ENCODE peak calls at places on chromosomes 1 and 21, in five cellular contexts. One of them, this sample, is unnamed.

GRCh38 chr1:246760426-246761347 is 36.5 kb downstream of the SCCPDH start:
- DNase-seq in fibroblast of mammary gland: no peak
- DNase-seq in thoracic aorta: no peak
- DNase-seq in Calu3: no peak
- DNase-seq in foreskin fibroblast: no peak
- DNase-seq in this sample: no peak

GRCh38 chr1:222247811-222248310 is 300.0 kb downstream of the HHIPL2 start:
- DNase-seq in thoracic aorta: no peak
- DNase-seq in Calu3: no peak
- DNase-seq in fibroblast of mammary gland: no peak
- DNase-seq in foreskin fibroblast: no peak
- DNase-seq in this sample: no peak

GRCh38 chr21:32570456-32570855 is 14.9 kb downstream of the TCP10L start:
- DNase-seq in fibroblast of mammary gland: no peak
- DNase-seq in Calu3: no peak
- DNase-seq in foreskin fibroblast: no peak
- DNase-seq in thoracic aorta: no peak
- DNase-seq in this sample: no peak

GRCh38 chr1:180953291-180953747 is 40.6 kb downstream of the KIAA1614 start:
- DNase-seq in foreskin fibroblast: no peak
- DNase-seq in thoracic aorta: no peak
- DNase-seq in fibroblast of mammary gland: no peak
- DNase-seq in Calu3: peak
- DNase-seq in this sample: no peak

GRCh38 chr1:220991959-220992704 is 112.9 kb downstream of the HLX start:
- DNase-seq in thoracic aorta: no peak
- DNase-seq in foreskin fibroblast: peak
- DNase-seq in fibroblast of mammary gland: peak
- DNase-seq in Calu3: no peak
- DNase-seq in this sample: no peak

GRCh38 chr21:29170935-29171334 is 40.5 kb downstream of the MAP3K7CL start:
- DNase-seq in Calu3: no peak
- DNase-seq in fibroblast of mammary gland: no peak
- DNase-seq in thoracic aorta: no peak
- DNase-seq in foreskin fibroblast: no peak
- DNase-seq in this sample: no peak

GRCh38 chr1:84344286-84344685 is 42.8 kb downstream of the SAMD13 start:
- DNase-seq in fibroblast of mammary gland: peak
- DNase-seq in Calu3: no peak
- DNase-seq in thoracic aorta: no peak
- DNase-seq in foreskin fibroblast: peak
- DNase-seq in this sample: no peak

GRCh38 chr1:161020573-161021167 is at the start of gene F11R:
- DNase-seq in Calu3: peak
- DNase-seq in thoracic aorta: no peak
- DNase-seq in foreskin fibroblast: peak
- DNase-seq in fibroblast of mammary gland: no peak
- DNase-seq in this sample: no peak

GRCh38 chr21:28832013-28832714 is 160.5 kb downstream of the LTN1 start:
- DNase-seq in Calu3: peak
- DNase-seq in thoracic aorta: no peak
- DNase-seq in fibroblast of mammary gland: peak
- DNase-seq in foreskin fibroblast: peak
- DNase-seq in this sample: no peak

GRCh38 chr1:236159704-236160539 is 17.6 kb downstream of the GPR137B start:
- DNase-seq in foreskin fibroblast: no peak
- DNase-seq in Calu3: no peak
- DNase-seq in thoracic aorta: no peak
- DNase-seq in fibroblast of mammary gland: no peak
- DNase-seq in this sample: no peak

GRCh38 chr1:244099258-244099930 is 48.3 kb downstream of the ZBTB18 start:
- DNase-seq in fibroblast of mammary gland: no peak
- DNase-seq in foreskin fibroblast: no peak
- DNase-seq in thoracic aorta: no peak
- DNase-seq in Calu3: no peak
- DNase-seq in this sample: no peak

GRCh38 chr1:115204529-115204928 is 115.2 kb upstream of the TSPAN2 start:
- DNase-seq in thoracic aorta: no peak
- DNase-seq in foreskin fibroblast: no peak
- DNase-seq in Calu3: no peak
- DNase-seq in fibroblast of mammary gland: no peak
- DNase-seq in this sample: no peak

GRCh38 chr1:155226188-155226909 is 17.9 kb downstream of the MTX1 start:
- DNase-seq in foreskin fibroblast: peak
- DNase-seq in fibroblast of mammary gland: peak
- DNase-seq in thoracic aorta: peak
- DNase-seq in Calu3: peak
- DNase-seq in this sample: peak

GRCh38 chr1:114368560-114369255 is 142.3 kb downstream of the TRIM33 start:
- DNase-seq in Calu3: no peak
- DNase-seq in thoracic aorta: no peak
- DNase-seq in fibroblast of mammary gland: no peak
- DNase-seq in foreskin fibroblast: no peak
- DNase-seq in this sample: no peak

GRCh38 chr1:27979151-27979858 is 19.5 kb downstream of the XKR8 start:
- DNase-seq in fibroblast of mammary gland: peak
- DNase-seq in foreskin fibroblast: peak
- DNase-seq in Calu3: no peak
- DNase-seq in thoracic aorta: no peak
- DNase-seq in this sample: no peak
- TF ChIP-seq CTCF in fibroblast of mammary gland: peak
- TF ChIP-seq CTCF in foreskin fibroblast: peak
- TF ChIP-seq CTCF in Calu3: peak
- TF ChIP-seq CTCF in thoracic aorta: no peak
- TF ChIP-seq CTCF in this sample: peak

GRCh38 chr21:39208624-39209333 is 25.5 kb upstream of the PSMG1 start:
- DNase-seq in foreskin fibroblast: peak
- DNase-seq in thoracic aorta: no peak
- DNase-seq in fibroblast of mammary gland: no peak
- DNase-seq in Calu3: no peak
- DNase-seq in this sample: no peak

GRCh38 chr21:39209334-39209688 is 26.1 kb upstream of the PSMG1 start:
- DNase-seq in fibroblast of mammary gland: no peak
- DNase-seq in Calu3: no peak
- DNase-seq in thoracic aorta: no peak
- DNase-seq in foreskin fibroblast: no peak
- DNase-seq in this sample: no peak

DNA sequence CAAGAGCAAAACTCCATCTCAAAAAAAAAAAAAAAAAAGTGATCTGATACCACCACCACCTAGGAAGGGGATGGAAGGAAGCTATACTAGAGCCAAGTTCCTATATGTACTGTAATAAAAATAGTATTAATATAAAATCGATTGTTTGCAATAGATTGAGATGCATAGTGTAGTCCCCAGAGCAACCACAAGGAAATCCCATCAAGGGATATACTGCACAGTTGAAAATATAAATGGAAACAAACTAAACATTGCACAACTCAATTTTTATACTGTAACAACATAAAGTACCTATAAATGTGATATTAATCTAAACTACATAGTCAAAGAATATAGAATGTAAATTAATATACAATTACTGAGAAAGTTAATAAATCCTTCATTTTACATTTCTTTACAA is 20.9 kb upstream of the PSMG1 start:
- DNase-seq in fibroblast of mammary gland: no peak
- DNase-seq in thoracic aorta: no peak
- DNase-seq in foreskin fibroblast: no peak
- DNase-seq in Calu3: no peak
- DNase-seq in this sample: no peak
- TF ChIP-seq CTCF in fibroblast of mammary gland: peak
- TF ChIP-seq CTCF in thoracic aorta: peak
- TF ChIP-seq CTCF in foreskin fibroblast: no peak
- TF ChIP-seq CTCF in Calu3: no peak
- TF ChIP-seq CTCF in this sample: no peak

GRCh38 chr1:151907363-151908139 is 1.8 kb downstream of the THEM4 start:
- DNase-seq in thoracic aorta: no peak
- DNase-seq in Calu3: no peak
- DNase-seq in foreskin fibroblast: no peak
- DNase-seq in fibroblast of mammary gland: peak
- DNase-seq in this sample: no peak

GRCh38 chr1:151908228-151908691 is 1.1 kb downstream of the THEM4 start:
- DNase-seq in Calu3: no peak
- DNase-seq in thoracic aorta: no peak
- DNase-seq in foreskin fibroblast: peak
- DNase-seq in fibroblast of mammary gland: peak
- DNase-seq in this sample: no peak

GRCh38 chr1:151905070-151905442 is 4.3 kb downstream of the THEM4 start:
- DNase-seq in foreskin fibroblast: no peak
- DNase-seq in Calu3: no peak
- DNase-seq in thoracic aorta: no peak
- DNase-seq in fibroblast of mammary gland: peak
- DNase-seq in this sample: no peak

GRCh38 chr1:151912973-151913372 is 3.7 kb upstream of the THEM4 start:
- DNase-seq in fibroblast of mammary gland: no peak
- DNase-seq in thoracic aorta: no peak
- DNase-seq in Calu3: no peak
- DNase-seq in foreskin fibroblast: no peak
- DNase-seq in this sample: no peak

DNA sequence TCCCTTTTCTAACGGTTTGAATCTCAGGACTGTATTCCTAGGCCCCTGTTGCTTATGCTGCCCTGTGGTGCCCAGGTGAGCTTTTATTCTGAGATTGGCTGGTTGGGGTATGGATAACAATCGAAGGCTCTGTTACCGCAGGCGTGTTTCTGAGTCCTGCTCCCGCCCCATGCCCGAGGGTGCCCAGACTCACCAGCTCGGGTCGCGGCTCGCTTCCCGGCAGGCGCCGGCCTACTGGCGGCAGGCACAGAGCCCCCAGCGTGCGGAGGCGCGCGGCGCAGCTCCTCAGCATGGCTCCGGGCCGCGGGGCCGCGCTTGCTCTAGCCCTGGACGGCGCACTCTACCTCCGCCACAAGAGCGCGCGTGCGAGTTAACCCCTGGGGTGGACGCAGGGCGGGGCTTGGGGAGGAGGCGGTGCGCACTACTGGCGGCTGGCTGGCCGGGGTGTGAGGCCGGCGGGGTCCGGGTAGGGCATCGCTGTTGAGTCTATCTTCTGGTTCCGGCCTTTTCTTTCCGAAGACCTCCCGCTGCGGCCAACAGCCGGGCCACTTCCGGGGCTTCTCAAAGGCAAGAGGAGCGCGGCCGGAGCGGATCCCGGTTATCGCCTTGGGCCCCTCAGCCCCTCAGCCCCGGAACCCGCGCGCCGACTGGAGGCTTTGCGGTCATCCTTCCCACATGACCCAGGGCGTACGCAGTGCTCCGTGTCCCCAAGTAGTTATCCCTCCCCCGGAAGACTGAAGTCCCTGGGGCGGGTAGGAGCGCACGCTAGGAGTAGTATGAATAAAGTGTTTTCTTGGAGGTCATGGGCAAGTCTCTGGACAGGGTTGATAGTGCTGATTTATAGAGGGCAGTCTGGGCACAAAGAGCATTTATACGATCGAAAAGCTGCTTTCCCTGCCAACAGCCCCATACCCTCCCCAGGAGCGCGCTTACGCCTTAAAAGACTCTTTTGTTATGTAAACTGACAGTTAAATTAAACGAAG is at the start of gene THEM4:
- DNase-seq in thoracic aorta: peak
- DNase-seq in fibroblast of mammary gland: peak
- DNase-seq in Calu3: peak
- DNase-seq in foreskin fibroblast: peak
- DNase-seq in this sample: peak
- TF ChIP-seq CTCF in thoracic aorta: peak
- TF ChIP-seq CTCF in fibroblast of mammary gland: no peak
- TF ChIP-seq CTCF in Calu3: no peak
- TF ChIP-seq CTCF in foreskin fibroblast: no peak
- TF ChIP-seq CTCF in this sample: peak

DNA sequence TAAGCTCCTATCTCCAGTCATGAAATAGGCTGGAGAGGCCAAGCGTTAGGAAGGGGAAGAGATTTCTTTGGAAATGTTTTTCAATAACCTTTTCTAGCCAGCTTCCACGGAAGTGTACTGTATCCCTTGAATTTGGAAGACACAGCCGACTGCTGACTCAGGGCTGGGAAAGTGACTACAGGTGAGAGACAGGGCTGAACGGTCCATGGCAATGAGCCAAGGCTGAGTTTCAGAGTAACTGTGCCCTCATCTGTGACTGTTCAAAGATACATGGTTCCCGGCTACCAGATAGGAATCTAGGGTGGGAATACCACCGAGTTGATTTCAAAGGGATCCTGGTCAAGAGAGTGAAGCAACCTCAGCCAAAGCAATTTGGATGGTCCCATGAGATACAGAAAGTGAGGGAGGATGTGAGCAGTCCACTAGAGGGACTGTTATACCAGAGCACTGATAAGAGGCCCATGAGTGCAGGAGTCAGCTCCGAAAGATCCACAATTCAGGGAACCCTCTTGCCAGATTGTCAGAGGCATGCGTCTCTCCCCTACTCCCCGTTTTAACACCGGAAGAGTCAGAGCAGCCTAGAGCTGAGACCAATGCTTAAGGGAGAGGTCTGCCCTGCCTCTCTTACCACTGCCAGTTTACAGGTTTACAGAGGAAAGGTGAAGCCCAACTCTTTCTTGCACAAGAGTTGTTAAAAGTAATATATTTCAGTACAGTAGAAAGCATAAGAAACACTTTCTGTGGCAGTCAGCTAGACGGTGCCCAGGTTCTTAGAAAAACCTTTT is 3.2 kb upstream of the KRTAP19-8 start:
- DNase-seq in Calu3: no peak
- DNase-seq in foreskin fibroblast: no peak
- DNase-seq in fibroblast of mammary gland: no peak
- DNase-seq in thoracic aorta: no peak
- DNase-seq in this sample: no peak
- TF ChIP-seq CTCF in Calu3: no peak
- TF ChIP-seq CTCF in foreskin fibroblast: no peak
- TF ChIP-seq CTCF in fibroblast of mammary gland: no peak
- TF ChIP-seq CTCF in thoracic aorta: no peak
- TF ChIP-seq CTCF in this sample: no peak

DNA sequence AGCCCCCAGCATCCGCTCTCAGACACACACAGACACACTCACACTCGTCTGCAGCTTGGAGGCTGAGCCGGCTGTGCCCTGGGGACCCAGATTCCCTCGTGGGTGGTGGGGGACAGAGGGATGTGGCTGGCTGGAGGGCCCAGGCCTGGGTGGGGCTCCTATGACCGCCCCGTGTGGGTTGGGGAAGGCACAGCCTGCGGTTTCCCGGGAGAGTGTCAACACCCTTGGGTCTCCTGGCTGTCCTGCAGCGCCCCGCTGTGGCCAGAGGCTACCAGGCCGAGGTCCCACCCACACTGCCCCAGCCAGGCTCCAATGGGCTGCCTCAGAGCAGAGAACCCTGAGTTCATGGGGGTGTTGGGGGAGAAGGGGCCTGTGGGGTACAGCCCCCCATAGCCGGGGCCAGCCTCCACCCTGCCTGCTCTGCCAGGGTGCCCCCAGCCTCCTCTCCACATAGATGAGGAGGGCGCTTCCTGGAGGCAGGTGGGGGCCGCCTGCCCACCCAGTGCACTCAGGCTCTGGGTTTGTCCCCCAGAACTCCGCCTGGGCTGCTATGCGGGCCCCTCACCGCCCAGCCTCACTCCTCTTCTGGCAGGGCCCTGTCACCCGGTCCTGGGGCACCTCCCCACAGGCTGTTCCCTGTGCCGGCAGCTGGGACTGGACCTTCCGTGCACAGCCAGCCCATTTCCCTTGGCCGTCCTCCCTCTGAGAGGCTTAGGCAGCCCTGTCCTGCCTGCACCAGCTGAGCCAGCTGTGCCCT is at the start of gene TTC34:
- DNase-seq in Calu3: peak
- DNase-seq in foreskin fibroblast: no peak
- DNase-seq in thoracic aorta: no peak
- DNase-seq in fibroblast of mammary gland: no peak
- DNase-seq in this sample: no peak
- TF ChIP-seq CTCF in Calu3: peak
- TF ChIP-seq CTCF in foreskin fibroblast: no peak
- TF ChIP-seq CTCF in thoracic aorta: no peak
- TF ChIP-seq CTCF in fibroblast of mammary gland: peak
- TF ChIP-seq CTCF in this sample: peak

GRCh38 chr1:31396633-31397351 is 16.2 kb upstream of the SERINC2 start:
- DNase-seq in foreskin fibroblast: peak
- DNase-seq in fibroblast of mammary gland: peak
- DNase-seq in Calu3: peak
- DNase-seq in thoracic aorta: no peak
- DNase-seq in this sample: no peak
- TF ChIP-seq CTCF in foreskin fibroblast: peak
- TF ChIP-seq CTCF in fibroblast of mammary gland: peak
- TF ChIP-seq CTCF in Calu3: peak
- TF ChIP-seq CTCF in thoracic aorta: no peak
- TF ChIP-seq CTCF in this sample: no peak